ENCODE peak calls at places on chromosome X, in ten cellular contexts. D is body of pancreas; R is A549; E is left lung; J is CD8-positive, alpha-beta T cell; Y is testis; G is adrenal gland; P is HL-60; X is PC-3; W is kidney. Z is an unnamed sample.
A peak's percentile ranks its signal among the peaks of the same experiment; 100 is the strongest.

GRCh38 chrX:8851487-8851886 is 50.3 kb upstream of the FAM9A start:
- DNase-seq in E (no peak), D (no peak), J (no peak), W (no peak), R (no peak), G (no peak), X (peak; percentile 70), Y (no peak), P (no peak), Z (no peak)

GRCh38 chrX:68832101-68832416 is 3.2 kb downstream of the EFNB1 start:
- DNase-seq in E (no peak), W (peak; percentile 76), R (no peak), G (peak; percentile 28), J (no peak), P (peak; percentile 72), X (peak; percentile 70), Y (peak; percentile 64), D (peak; percentile 31), Z (no peak)

GRCh38 chrX:100625985-100626491 is 10.6 kb downstream of the TSPAN6 start:
- DNase-seq in D (no peak), Y (no peak), E (no peak), G (no peak), P (peak; percentile 52), R (no peak), J (no peak), W (no peak), X (no peak), Z (no peak)

GRCh38 chrX:18210470-18210869 is 10.2 kb downstream of the BEND2 start:
- DNase-seq in G (no peak), J (no peak), D (no peak), W (no peak), P (no peak), R (peak; percentile 34), Y (no peak), E (no peak), X (peak; percentile 40), Z (no peak)

GRCh38 chrX:1450381-1451161 is 2.1 kb downstream of the ASMTL start:
- DNase-seq in X (no peak), G (peak; percentile 41), D (no peak), P (no peak), E (no peak), J (peak; percentile 19), W (peak; percentile 51), Y (peak; percentile 11), R (no peak), Z (no peak)

GRCh38 chrX:115606861-115607260 is 45.9 kb downstream of the PLS3 start:
- DNase-seq in D (no peak), E (no peak), G (no peak), J (no peak), R (no peak), P (no peak), Y (no peak), W (no peak), X (no peak), Z (no peak)

GRCh38 chrX:78102100-78102499 is 1.9 kb upstream of the PGK1 start:
- DNase-seq in D (no peak), J (no peak), Y (peak; percentile 41), P (no peak), W (no peak), R (no peak), E (no peak), G (no peak), X (no peak), Z (no peak)

GRCh38 chrX:47749185-47749967 is 87.3 kb upstream of the ZNF81 start:
- DNase-seq in Y (peak; percentile 19), R (no peak), E (no peak), D (no peak), J (no peak), G (no peak), W (no peak), P (no peak), X (no peak), Z (peak; percentile 5)

GRCh38 chrX:40189621-40190020 is 91.9 kb upstream of the BCOR start:
- DNase-seq in R (no peak), P (no peak), D (no peak), Y (no peak), E (no peak), J (no peak), X (no peak), G (no peak), W (no peak), Z (no peak)

GRCh38 chrX:150871341-150871811 is 27.1 kb downstream of the CD99L2 start:
- DNase-seq in J (no peak), X (no peak), E (no peak), Y (no peak), D (no peak), R (no peak), W (no peak), G (no peak), P (no peak), Z (no peak)

GRCh38 chrX:20071511-20072079 is 45.1 kb downstream of the MAP7D2 start:
- DNase-seq in E (no peak), D (no peak), X (no peak), G (no peak), R (no peak), W (no peak), Y (no peak), P (no peak), J (no peak), Z (no peak)

GRCh38 chrX:72624194-72624593 is 51.6 kb upstream of the HDAC8 start:
- DNase-seq in Y (no peak), J (no peak), X (no peak), G (no peak), P (no peak), W (no peak), E (no peak), D (no peak), R (no peak), Z (no peak)

GRCh38 chrX:103585421-103586313 is at the start of gene TCEAL4:
- DNase-seq in W (peak; percentile 87), D (peak; percentile 60), Y (peak; percentile 84), X (peak; percentile 31), R (peak; percentile 51), G (peak; percentile 58), J (peak; percentile 37), P (no peak), E (peak; percentile 87), Z (peak; percentile 37)

GRCh38 chrX:40646489-40647306 is 663 bp downstream of the CXorf38 start:
- DNase-seq in X (peak; percentile 33), J (peak; percentile 35), G (peak; percentile 50), R (peak; percentile 10), W (peak; percentile 89), E (peak; percentile 87), Y (no peak), P (peak; percentile 29), D (peak; percentile 44), Z (peak; percentile 8)

GRCh38 chrX:10471426-10471825 is 149.0 kb downstream of the MID1 start:
- DNase-seq in E (no peak), X (no peak), W (no peak), P (no peak), R (no peak), Y (no peak), J (no peak), G (no peak), D (no peak), Z (no peak)
- H3K27ac ChIP-seq in E (no peak overlapping the region), X (no peak overlapping the region), W (no peak overlapping the region), P (no peak overlapping the region), R (no peak overlapping the region), Y (no peak overlapping the region), J (no peak overlapping the region), G (no peak overlapping the region), D (no peak overlapping the region), Z (no peak overlapping the region)

DNA sequence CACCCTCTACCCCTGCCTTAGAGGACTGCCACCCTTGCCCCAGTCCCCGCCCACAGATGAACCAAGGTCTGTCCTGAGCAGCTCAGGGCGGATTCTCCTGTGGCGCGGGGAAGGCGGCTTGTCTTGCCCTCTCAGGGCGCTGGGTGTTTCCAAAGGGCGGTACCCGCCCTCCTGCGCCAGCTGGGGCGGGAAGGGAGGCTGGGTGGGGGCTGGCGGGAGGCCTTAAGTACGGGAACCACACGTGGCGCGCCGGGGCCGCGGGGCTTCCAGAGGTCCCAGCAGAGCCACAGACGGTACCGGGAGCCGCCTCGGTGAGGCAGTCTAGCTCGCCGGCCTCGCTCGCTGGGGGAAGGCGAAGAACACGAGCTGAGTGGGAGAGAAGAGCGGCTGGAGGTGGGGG is 361.1 kb downstream of the MID1IP1 start:
- DNase-seq in P (no peak), X (no peak), J (peak; percentile 54), E (peak; percentile 80), D (no peak), W (peak; percentile 79), R (no peak), Y (peak; percentile 38), G (no peak), Z (peak; percentile 26)
- TF ChIP-seq CTCF in P (no peak), X (no peak), J (peak; percentile 33), E (no peak), D (peak; percentile 18), W (peak; percentile 3), R (no peak), Y (no peak), G (no peak), Z (no peak)

GRCh38 chrX:120463241-120463640 is 5.9 kb downstream of the LAMP2 start:
- DNase-seq in R (peak; percentile 10), X (peak; percentile 12), Y (no peak), W (no peak), P (peak; percentile 66), E (no peak), D (peak; percentile 22), G (no peak), J (no peak), Z (no peak)

GRCh38 chrX:120464409-120464808 is 4.7 kb downstream of the LAMP2 start:
- DNase-seq in R (no peak), W (no peak), Y (no peak), J (no peak), G (no peak), D (no peak), P (peak; percentile 34), E (no peak), X (no peak), Z (no peak)

GRCh38 chrX:120468071-120468470 is 1.0 kb downstream of the LAMP2 start:
- DNase-seq in J (no peak), P (peak; percentile 70), W (no peak), E (no peak), X (no peak), D (no peak), Y (no peak), G (no peak), R (no peak), Z (no peak)

GRCh38 chrX:120468825-120469525 is at the start of gene LAMP2:
- DNase-seq in Y (peak; percentile 95), R (peak; percentile 88), D (peak; percentile 93), E (peak; percentile 92), G (peak; percentile 88), X (peak; percentile 89), W (peak; percentile 95), J (peak; percentile 81), P (peak; percentile 87), Z (peak; percentile 83)

DNA sequence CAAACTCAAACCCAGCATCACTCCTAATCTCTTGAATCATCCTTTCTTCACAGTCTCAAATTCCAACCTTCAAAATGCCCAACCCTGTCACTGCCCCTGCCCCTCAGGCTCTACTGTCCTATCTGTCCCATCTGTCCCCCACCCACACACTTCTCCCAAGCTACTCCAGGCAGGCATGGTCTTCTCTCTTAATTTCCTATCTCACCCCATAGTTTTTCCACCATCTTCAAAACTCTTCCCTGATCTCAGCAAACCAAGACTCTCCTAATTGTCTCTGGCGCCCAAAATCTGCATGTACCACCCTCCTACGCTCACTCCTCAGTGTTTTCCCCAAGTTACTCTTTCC is 644 bp downstream of the LAMP2 start:
- DNase-seq in G (no peak), W (no peak), Y (no peak), E (no peak), R (no peak), X (no peak), J (no peak), D (no peak), P (no peak), Z (no peak)
- H3K4me3 ChIP-seq in G (peak overlapping the region; percentile 68), W (peak overlapping the region; percentile 89), Y (peak overlapping the region; percentile 80), E (peak overlapping the region; percentile 40), R (peak overlapping the region; percentile 86), X (peak overlapping the region; percentile 87), J (peak overlapping the region; percentile 77), D (peak overlapping the region; percentile 28), P (peak overlapping the region; percentile 71), Z (peak overlapping the region; percentile 73)

GRCh38 chrX:30892591-30892990 is 3.5 kb upstream of the TAB3 start:
- DNase-seq in P (no peak), R (no peak), E (no peak), W (no peak), D (no peak), J (no peak), G (no peak), Y (no peak), X (peak; percentile 82), Z (no peak)
- H3K27ac ChIP-seq in P (no peak overlapping the region), R (no peak overlapping the region), E (no peak overlapping the region), W (no peak overlapping the region), D (no peak overlapping the region), J (no peak overlapping the region), G (no peak overlapping the region), Y (no peak overlapping the region), X (peak overlapping the region; percentile 83), Z (no peak overlapping the region)

Z was measured in heart right ventricle.